ENCODE peak calls at places on chromosome 7, in six cellular contexts. J is HTR-8/SVneo, Z is iPS-NIHi11, A is MCF 10A, O is heart left ventricle, S is HuH-7. C is an unnamed sample.

GRCh38 chr7:43076189-43076605 is 36.2 kb upstream of the HECW1 start:
- DNase-seq in O (no peak), Z (no peak), J (no peak), S (no peak), A (peak), C (no peak)

GRCh38 chr7:2225336-2225735 is 7.4 kb downstream of the MAD1L1 start:
- DNase-seq in Z (no peak), S (no peak), O (no peak), J (no peak), A (peak), C (peak)

GRCh38 chr7:100694196-100694745 is at the start of gene GIGYF1:
- DNase-seq in O (peak), S (peak), J (peak), A (peak), Z (peak), C (peak)

GRCh38 chr7:116672596-116673503 is 854 bp downstream of the MET start:
- DNase-seq in S (no peak), A (peak), J (no peak), Z (peak), O (peak), C (peak)

GRCh38 chr7:142357953-142358520 is 100.2 kb upstream of the PRSS58 start:
- DNase-seq in O (no peak), Z (peak), J (peak), S (peak), A (peak), C (peak)

GRCh38 chr7:78039791-78040776 is 241.5 kb downstream of the PHTF2 start:
- DNase-seq in O (no peak), J (no peak), Z (peak), S (peak), A (no peak), C (peak)

GRCh38 chr7:57165285-57165899 is 33.2 kb upstream of the ZNF479 start:
- DNase-seq in Z (no peak), A (peak), O (no peak), S (no peak), J (no peak), C (no peak)

GRCh38 chr7:127383123-127383835 is 9.2 kb downstream of the ZNF800 start:
- DNase-seq in O (no peak), Z (no peak), A (peak), J (no peak), S (no peak), C (peak)

GRCh38 chr7:144588535-144588934 is 185.0 kb upstream of the NOBOX start:
- DNase-seq in J (no peak), O (no peak), A (no peak), S (no peak), Z (no peak), C (no peak)

C was measured in H7.